ENCODE peak calls at places on chromosomes 7 and 10, in five cellular contexts. U, D, K, W and X are unnamed samples.

GRCh38 chr10:126926568-126926967 is 21.3 kb downstream of the DOCK1 start:
- DNase-seq in K (no peak), U (no peak), W (no peak), D (no peak), X (no peak)

GRCh38 chr7:27714831-27715444 is 25.0 kb upstream of the TAX1BP1 start:
- DNase-seq in W (no peak), U (no peak), D (peak; percentile 88), K (no peak), X (no peak)

GRCh38 chr7:11485626-11486025 is 346.4 kb downstream of the THSD7A start:
- DNase-seq in K (no peak), U (no peak), D (no peak), W (no peak), X (no peak)

GRCh38 chr7:87600130-87601124 is at the start of gene ABCB1:
- DNase-seq in W (no peak), D (peak; percentile 16), K (no peak), U (peak; percentile 79), X (peak; percentile 40)

GRCh38 chr10:100792544-100792943 is 47.2 kb downstream of the PAX2 start:
- DNase-seq in W (no peak), K (no peak), U (no peak), D (no peak), X (no peak)

GRCh38 chr10:70998086-70998485 is 109.7 kb upstream of the PCBD1 start:
- DNase-seq in K (no peak), D (no peak), U (no peak), W (no peak), X (no peak)

GRCh38 chr7:30880941-30881340 is 30.7 kb upstream of the AQP1 start:
- DNase-seq in W (no peak), D (no peak), K (no peak), U (no peak), X (no peak)

GRCh38 chr7:106430535-106431455 is 146.0 kb upstream of the NAMPT start:
- DNase-seq in K (no peak), D (no peak), U (no peak), W (no peak), X (no peak)

GRCh38 chr10:78843495-78843894 is 225.3 kb upstream of the ZMIZ1 start:
- DNase-seq in D (no peak), W (no peak), K (no peak), U (no peak), X (no peak)

GRCh38 chr7:78443811-78444210 is 645.2 kb downstream of the PHTF2 start:
- DNase-seq in K (no peak), U (no peak), W (no peak), D (no peak), X (no peak)

GRCh38 chr7:17725761-17726160 is 214.5 kb downstream of the SNX13 start:
- DNase-seq in K (no peak), D (peak; percentile 23), U (no peak), W (no peak), X (no peak)

GRCh38 chr7:930975-931758 is 23.3 kb downstream of the ADAP1 start:
- DNase-seq in W (no peak), K (no peak), D (no peak), U (peak; percentile 48), X (no peak)

GRCh38 chr7:77327932-77328628 is 88.1 kb downstream of the GSAP start:
- DNase-seq in W (no peak), K (no peak), D (no peak), U (no peak), X (no peak)

GRCh38 chr7:99576251-99576650 is 17.8 kb downstream of the ZNF655 start:
- DNase-seq in W (no peak), K (no peak), D (no peak), U (no peak), X (no peak)

GRCh38 chr7:119957335-119957734 is 315.6 kb upstream of the KCND2 start:
- DNase-seq in D (no peak), U (no peak), W (no peak), K (no peak), X (no peak)

GRCh38 chr7:122883049-122883670 is 3.1 kb downstream of the CADPS2 start:
- DNase-seq in W (no peak), D (no peak), K (no peak), U (no peak), X (no peak)

GRCh38 chr7:47266131-47266706 is 315.7 kb downstream of the TNS3 start:
- DNase-seq in U (peak; percentile 89), K (no peak), W (peak; percentile 20), D (peak; percentile 85), X (peak; percentile 70)

GRCh38 chr10:44394696-44395383 is 9.9 kb upstream of the CXCL12 start:
- DNase-seq in K (no peak), D (no peak), W (no peak), U (no peak), X (no peak)

GRCh38 chr10:110919349-110919931 is at the start of gene SHOC2:
- DNase-seq in U (peak; percentile 100), D (no peak), K (peak; percentile 97), W (peak; percentile 20), X (peak; percentile 68)

GRCh38 chr10:73875139-73875475 is 752 bp upstream of the CAMK2G start:
- DNase-seq in W (no peak), K (no peak), U (no peak), D (no peak), X (no peak)